ENCODE peak calls at places on chromosomes 6 and 20, in nine cellular contexts. M, C, D, X, I, F, O, Y and K are unnamed samples.

GRCh38 chr6:27161946-27162603 is 85.4 kb upstream of the PRSS16 start:
- DNase-seq in I (peak), F (peak), Y (peak), X (peak), M (peak), C (peak), D (no peak), O (no peak), K (peak)

GRCh38 chr6:142335415-142335814 is 33.6 kb downstream of the ADGRG6 start:
- DNase-seq in I (no peak), X (no peak), M (no peak), D (no peak), C (no peak), F (no peak), O (no peak), Y (no peak), K (no peak)

GRCh38 chr6:92361990-92362770 is 1057.2 kb downstream of the EPHA7 start:
- DNase-seq in M (no peak), O (no peak), C (no peak), Y (no peak), X (no peak), D (no peak), I (no peak), F (no peak), K (no peak)

GRCh38 chr6:6614096-6614964 is 25.8 kb downstream of the LY86 start:
- DNase-seq in M (peak), F (no peak), O (no peak), D (no peak), I (no peak), X (no peak), Y (no peak), C (no peak), K (no peak)

GRCh38 chr6:13011612-13012146 is 295.1 kb downstream of the PHACTR1 start:
- DNase-seq in M (no peak), D (no peak), O (no peak), I (no peak), C (no peak), F (no peak), X (no peak), Y (no peak), K (no peak)

GRCh38 chr6:29602564-29603361 is 17.8 kb downstream of the OR2H2 start:
- DNase-seq in Y (no peak), M (no peak), X (peak), C (peak), F (peak), D (no peak), I (no peak), O (no peak), K (peak)

GRCh38 chr6:43128926-43129325 is 42.1 kb upstream of the SRF start:
- DNase-seq in Y (no peak), X (peak), C (no peak), O (no peak), F (no peak), I (no peak), D (no peak), M (no peak), K (no peak)

GRCh38 chr20:43963233-43963632 is 48.6 kb downstream of the TOX2 start:
- DNase-seq in M (no peak), F (no peak), Y (no peak), O (no peak), I (no peak), X (peak), C (no peak), D (no peak), K (peak)

GRCh38 chr6:41288025-41288777 is 1.7 kb upstream of the TREM1 start:
- DNase-seq in O (no peak), F (no peak), M (no peak), X (peak), Y (peak), C (no peak), D (no peak), I (no peak), K (peak)

GRCh38 chr20:46305331-46305972 is 2.8 kb downstream of the CDH22 start:
- DNase-seq in I (no peak), D (no peak), O (no peak), M (no peak), Y (no peak), C (no peak), F (no peak), X (no peak), K (peak)

GRCh38 chr6:72977114-72977513 is 248.2 kb downstream of the KHDC1L start:
- DNase-seq in D (no peak), F (no peak), X (no peak), C (no peak), O (no peak), M (no peak), Y (no peak), I (no peak), K (no peak)

GRCh38 chr6:41785689-41786450 is 1.6 kb upstream of the TOMM6 start:
- DNase-seq in F (no peak), D (no peak), M (no peak), X (peak), Y (no peak), I (no peak), C (no peak), O (peak), K (peak)

GRCh38 chr20:51220293-51220706 is 197.4 kb upstream of the KCNG1 start:
- DNase-seq in F (peak), M (peak), D (peak), X (peak), Y (no peak), C (no peak), O (peak), I (no peak), K (peak)

GRCh38 chr6:43709654-43710303 is 22.2 kb upstream of the MRPS18A start:
- DNase-seq in X (no peak), Y (no peak), I (no peak), M (no peak), D (no peak), F (no peak), O (no peak), C (no peak), K (no peak)

GRCh38 chr6:129766959-129767728 is 57.2 kb upstream of the ARHGAP18 start:
- DNase-seq in M (peak), D (peak), I (no peak), X (peak), O (peak), F (peak), Y (peak), C (peak), K (peak)

GRCh38 chr6:5029609-5030008 is 25.8 kb upstream of the RPP40 start:
- DNase-seq in F (no peak), Y (no peak), D (no peak), I (no peak), C (no peak), X (no peak), O (no peak), M (no peak), K (no peak)

GRCh38 chr6:167403427-167403826 is 78.5 kb downstream of the TTLL2 start:
- DNase-seq in X (no peak), D (no peak), M (no peak), I (no peak), Y (no peak), O (no peak), F (no peak), C (no peak), K (no peak)

GRCh38 chr6:145887969-145888368 is 73.4 kb upstream of the FBXO30 start:
- DNase-seq in F (no peak), Y (no peak), C (no peak), X (peak), D (no peak), I (no peak), M (no peak), O (peak), K (peak)

GRCh38 chr20:24977797-24978196 is 14.8 kb downstream of the APMAP start:
- DNase-seq in F (no peak), C (no peak), M (no peak), I (no peak), Y (no peak), X (no peak), O (no peak), D (no peak), K (no peak)

GRCh38 chr6:11938285-11938890 is 73.7 kb upstream of the HIVEP1 start:
- DNase-seq in C (no peak), Y (no peak), F (no peak), X (peak), M (no peak), I (no peak), O (no peak), D (no peak), K (no peak)

GRCh38 chr20:46694484-46694883 is 5.2 kb upstream of the TP53RK start:
- DNase-seq in C (no peak), O (no peak), M (no peak), D (no peak), F (peak), X (peak), Y (no peak), I (peak), K (peak)

GRCh38 chr6:159107451-159108260 is 61.5 kb upstream of the FNDC1 start:
- DNase-seq in F (no peak), D (no peak), I (no peak), X (no peak), M (peak), C (no peak), Y (no peak), O (no peak), K (no peak)

GRCh38 chr20:53394433-53394832 is 199.2 kb downstream of the ZNF217 start:
- DNase-seq in F (no peak), I (no peak), C (no peak), D (no peak), O (no peak), X (no peak), Y (no peak), M (no peak), K (no peak)

GRCh38 chr20:45965169-45966002 is 6.6 kb downstream of the ZNF335 start:
- DNase-seq in I (no peak), M (no peak), O (peak), C (no peak), D (no peak), X (no peak), F (no peak), Y (no peak), K (no peak)

GRCh38 chr20:36497856-36498255 is 43.5 kb upstream of the MYL9 start:
- DNase-seq in O (no peak), F (peak), C (no peak), Y (no peak), I (no peak), D (no peak), X (peak), M (no peak), K (peak)

GRCh38 chr20:49803418-49803817 is 9.2 kb upstream of the SLC9A8 start:
- DNase-seq in I (no peak), D (no peak), Y (no peak), C (no peak), M (no peak), X (no peak), O (no peak), F (no peak), K (no peak)

GRCh38 chr6:33875696-33876095 is 71.9 kb upstream of the MLN start:
- DNase-seq in M (no peak), O (no peak), I (no peak), X (no peak), F (no peak), Y (no peak), C (no peak), D (no peak), K (no peak)

GRCh38 chr6:149264629-149265028 is 52.9 kb upstream of the TAB2 start:
- DNase-seq in C (no peak), F (no peak), D (no peak), O (no peak), M (no peak), I (no peak), X (no peak), Y (no peak), K (no peak)

GRCh38 chr20:34634392-34634791 is 42.5 kb downstream of the PIGU start:
- DNase-seq in M (no peak), I (no peak), X (no peak), C (no peak), Y (no peak), D (no peak), O (no peak), F (no peak), K (no peak)

GRCh38 chr6:148203970-148204369 is 138.7 kb upstream of the SASH1 start:
- DNase-seq in O (no peak), F (peak), Y (no peak), I (no peak), C (no peak), X (peak), D (no peak), M (peak), K (peak)

GRCh38 chr6:15518057-15518456 is 144.8 kb downstream of the DTNBP1 start:
- DNase-seq in Y (no peak), I (no peak), O (peak), F (no peak), C (no peak), X (peak), D (no peak), M (no peak), K (no peak)

GRCh38 chr6:89688328-89688727 is 49.8 kb upstream of the LYRM2 start:
- DNase-seq in F (no peak), D (no peak), M (no peak), Y (no peak), X (no peak), O (no peak), I (no peak), C (no peak), K (no peak)

GRCh38 chr6:149128489-149129145 is 188.9 kb upstream of the TAB2 start:
- DNase-seq in I (no peak), X (no peak), M (peak), D (no peak), O (no peak), F (no peak), Y (no peak), C (no peak), K (no peak)

GRCh38 chr20:58714923-58715708 is 22.5 kb downstream of the NPEPL1 start:
- DNase-seq in Y (no peak), O (no peak), I (no peak), C (no peak), M (peak), D (no peak), F (no peak), X (no peak), K (no peak)

GRCh38 chr6:122749451-122750050 is 30.0 kb upstream of the FABP7 start:
- DNase-seq in X (peak), C (no peak), O (no peak), M (no peak), Y (no peak), F (no peak), D (no peak), I (no peak), K (peak)

GRCh38 chr20:50759678-50760077 is 28.3 kb downstream of the PARD6B start:
- DNase-seq in O (no peak), C (no peak), X (no peak), I (no peak), Y (no peak), M (peak), D (no peak), F (no peak), K (no peak)

GRCh38 chr20:25022680-25023079 is 30.1 kb upstream of the APMAP start:
- DNase-seq in F (no peak), M (no peak), O (peak), C (no peak), D (no peak), I (no peak), X (no peak), Y (no peak), K (no peak)

GRCh38 chr6:79833806-79834205 is 113.5 kb downstream of the ELOVL4 start:
- DNase-seq in O (no peak), M (no peak), Y (no peak), C (no peak), D (no peak), X (no peak), F (no peak), I (no peak), K (no peak)